ENCODE peak calls at places on chromosomes 6 and 20, in six cellular contexts. S is IMR-90, M is psoas muscle, D is fibroblast of lung, R is lower lobe of right lung, T is Peyer's patch. A is an unnamed sample.

GRCh38 chr6:108492131-108492766 is 68.5 kb upstream of the FOXO3 start:
- DNase-seq in S (peak; percentile 54), M (no peak), D (peak; percentile 67), R (no peak), T (no peak), A (peak; percentile 24)

GRCh38 chr20:8020314-8021079 is 936 bp upstream of the TMX4 start:
- DNase-seq in S (no peak), M (no peak), D (no peak), R (no peak), T (no peak), A (no peak)

GRCh38 chr6:140789466-140789865 is 1343.3 kb upstream of the GJE1 start:
- DNase-seq in S (no peak), M (no peak), D (peak; percentile 72), R (no peak), T (no peak), A (no peak)

GRCh38 chr20:38581013-38581412 is at the start of gene ADIG:
- DNase-seq in S (no peak), M (peak; percentile 65), D (no peak), R (no peak), T (no peak), A (no peak)

GRCh38 chr6:170137176-170137891 is 153.5 kb downstream of the DLL1 start:
- DNase-seq in S (no peak), M (peak; percentile 76), D (peak; percentile 7), R (peak; percentile 48), T (peak; percentile 54), A (peak; percentile 35)

GRCh38 chr20:757509-757908 is 10.8 kb downstream of the SLC52A3 start:
- DNase-seq in S (no peak), M (no peak), D (no peak), R (no peak), T (no peak), A (no peak)

GRCh38 chr6:34657307-34657978 is 39.1 kb downstream of the ILRUN start:
- DNase-seq in S (peak; percentile 89), M (no peak), D (peak; percentile 91), R (no peak), T (peak; percentile 73), A (peak; percentile 87)

GRCh38 chr6:67112120-67112519 is 1405.1 kb upstream of the EYS start:
- DNase-seq in S (no peak), M (no peak), D (peak; percentile 15), R (no peak), T (no peak), A (no peak)

GRCh38 chr6:74925683-74926082 is 280.2 kb downstream of the COL12A1 start:
- DNase-seq in S (no peak), M (no peak), D (no peak), R (no peak), T (no peak), A (no peak)

GRCh38 chr6:88168362-88168761 is 2.2 kb upstream of the CNR1 start:
- DNase-seq in S (no peak), M (no peak), D (no peak), R (no peak), T (no peak), A (no peak)

GRCh38 chr6:26033132-26033941 is 53.9 kb upstream of the HFE start:
- DNase-seq in S (peak; percentile 99), M (peak; percentile 70), D (peak; percentile 99), R (peak; percentile 80), T (peak; percentile 80), A (peak; percentile 92)

GRCh38 chr6:38346291-38347079 is 293.2 kb downstream of the BTBD9 start:
- DNase-seq in S (peak; percentile 90), M (no peak), D (peak; percentile 65), R (no peak), T (no peak), A (peak; percentile 32)

GRCh38 chr6:95521181-95521580 is 56.2 kb upstream of the MANEA start:
- DNase-seq in S (no peak), M (no peak), D (no peak), R (no peak), T (no peak), A (no peak)

GRCh38 chr20:14712302-14712739 is 374.9 kb upstream of the FLRT3 start:
- DNase-seq in S (peak; percentile 67), M (no peak), D (peak; percentile 74), R (no peak), T (peak; percentile 69), A (peak; percentile 48)

GRCh38 chr20:401682-402495 is 6.2 kb upstream of the RBCK1 start:
- DNase-seq in S (peak; percentile 80), M (no peak), D (peak; percentile 83), R (no peak), T (peak; percentile 63), A (no peak)

GRCh38 chr6:47044418-47044817 is 2.3 kb upstream of the ADGRF1 start:
- DNase-seq in S (no peak), M (no peak), D (no peak), R (no peak), T (no peak), A (no peak)

GRCh38 chr20:58891076-58891685 is 38.7 kb downstream of the GNAS start:
- DNase-seq in S (peak; percentile 52), M (peak; percentile 90), D (peak; percentile 64), R (peak; percentile 84), T (peak; percentile 91), A (no peak)

GRCh38 chr6:150800596-150801310 is 64.7 kb upstream of the MTHFD1L start:
- DNase-seq in S (peak; percentile 26), M (no peak), D (peak; percentile 19), R (no peak), T (no peak), A (no peak)

GRCh38 chr6:93418113-93418447 is 1.3 kb downstream of the EPHA7 start:
- DNase-seq in S (no peak), M (no peak), D (no peak), R (no peak), T (no peak), A (no peak)
- H3K4me3 ChIP-seq in S (no peak overlapping the region), M (peak overlapping the region; percentile 67), D (peak overlapping the region; percentile 64), R (peak overlapping the region; percentile 58), T (peak overlapping the region; percentile 33), A (no peak overlapping the region)

DNA sequence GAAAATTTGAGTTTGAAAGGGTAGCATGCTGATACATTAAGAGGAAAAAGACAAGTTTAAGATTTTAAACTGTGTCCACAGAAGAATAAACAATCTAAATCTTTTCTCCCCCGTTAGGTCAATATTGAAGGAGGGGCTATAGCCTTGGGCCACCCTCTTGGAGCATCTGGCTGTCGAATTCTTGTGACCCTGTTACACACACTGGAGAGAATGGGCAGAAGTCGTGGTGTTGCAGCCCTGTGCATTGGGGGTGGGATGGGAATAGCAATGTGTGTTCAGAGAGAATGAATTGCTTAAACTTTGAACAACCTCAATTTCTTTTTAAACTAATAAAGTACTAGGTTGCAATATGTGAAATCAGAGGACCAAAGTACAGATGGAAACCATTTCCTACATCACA is 10.9 kb downstream of the TCP1 start:
- DNase-seq in S (no peak), M (no peak), D (no peak), R (no peak), T (no peak), A (no peak)
- H3K36me3 ChIP-seq in S (peaks cover 43% of the 10 kb centered on the region), M (peaks cover 78% of the 10 kb centered on the region), D (peaks cover 20% of the 10 kb centered on the region), R (peaks cover 92% of the 10 kb centered on the region), T (peaks cover 79% of the 10 kb centered on the region), A (peaks cover 94% of the 10 kb centered on the region)

GRCh38 chr20:62236997-62237771 is 1.1 kb upstream of the OSBPL2 start:
- DNase-seq in S (no peak), M (no peak), D (no peak), R (no peak), T (no peak), A (no peak)
- H3K4me3 ChIP-seq in S (no peak overlapping the region), M (peak overlapping the region; percentile 62), D (no peak overlapping the region), R (no peak overlapping the region), T (no peak overlapping the region), A (no peak overlapping the region)

GRCh38 chr20:49100934-49101333 is 54.8 kb downstream of the CSE1L start:
- DNase-seq in S (peak; percentile 3), M (no peak), D (no peak), R (no peak), T (no peak), A (no peak)
- H3K36me3 ChIP-seq in S (peaks cover 31% of the 10 kb centered on the region), M (peaks cover 91% of the 10 kb centered on the region), D (peaks cover 11% of the 10 kb centered on the region), R (peaks cover 92% of the 10 kb centered on the region), T (peaks cover 44% of the 10 kb centered on the region), A (peaks cover 90% of the 10 kb centered on the region)

GRCh38 chr6:148959008-148959407 is 212.2 kb downstream of the UST start:
- DNase-seq in S (no peak), M (no peak), D (no peak), R (no peak), T (no peak), A (no peak)

GRCh38 chr6:148954934-148955915 is 208.4 kb downstream of the UST start:
- DNase-seq in S (peak; percentile 63), M (no peak), D (peak; percentile 71), R (no peak), T (no peak), A (no peak)

GRCh38 chr6:148962854-148963515 is 216.2 kb downstream of the UST start:
- DNase-seq in S (no peak), M (no peak), D (no peak), R (no peak), T (no peak), A (no peak)

GRCh38 chr6:148963738-148964137 is 216.9 kb downstream of the UST start:
- DNase-seq in S (no peak), M (no peak), D (no peak), R (no peak), T (no peak), A (no peak)

GRCh38 chr6:148959511-148959910 is 212.7 kb downstream of the UST start:
- DNase-seq in S (no peak), M (no peak), D (no peak), R (no peak), T (no peak), A (no peak)
- H3K4me3 ChIP-seq in S (no peak overlapping the region), M (no peak overlapping the region), D (no peak overlapping the region), R (no peak overlapping the region), T (no peak overlapping the region), A (no peak overlapping the region)

GRCh38 chr20:33839591-33839990 is 28.4 kb downstream of the CHMP4B start:
- DNase-seq in S (no peak), M (peak; percentile 73), D (no peak), R (no peak), T (no peak), A (no peak)
- H3K36me3 ChIP-seq in S (no peaks in the 10 kb centered on the region), M (peaks cover 3% of the 10 kb centered on the region), D (no peaks in the 10 kb centered on the region), R (peaks cover 5% of the 10 kb centered on the region), T (no peaks in the 10 kb centered on the region), A (peaks cover 6% of the 10 kb centered on the region)

DNA sequence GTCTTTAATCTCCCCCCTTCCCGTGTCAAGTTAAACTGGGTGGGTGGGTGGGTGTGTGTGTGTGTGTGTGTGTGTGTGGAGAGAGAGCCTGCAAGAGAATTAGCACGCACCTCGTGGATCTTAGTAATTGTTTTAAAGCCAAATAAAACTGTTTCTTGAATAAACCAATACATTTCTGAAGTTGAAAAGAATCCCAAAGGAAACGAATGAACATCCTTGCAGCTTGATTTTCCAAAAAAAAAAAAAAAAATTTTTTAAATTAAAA is 374 bp upstream of the BICRAL start:
- DNase-seq in S (peak; percentile 30), M (no peak), D (peak; percentile 48), R (no peak), T (no peak), A (no peak)
- H3K4me3 ChIP-seq in S (peak overlapping the region; percentile 96), M (peak overlapping the region; percentile 90), D (peak overlapping the region; percentile 72), R (peak overlapping the region; percentile 73), T (peak overlapping the region; percentile 89), A (peak overlapping the region; percentile 99)

DNA sequence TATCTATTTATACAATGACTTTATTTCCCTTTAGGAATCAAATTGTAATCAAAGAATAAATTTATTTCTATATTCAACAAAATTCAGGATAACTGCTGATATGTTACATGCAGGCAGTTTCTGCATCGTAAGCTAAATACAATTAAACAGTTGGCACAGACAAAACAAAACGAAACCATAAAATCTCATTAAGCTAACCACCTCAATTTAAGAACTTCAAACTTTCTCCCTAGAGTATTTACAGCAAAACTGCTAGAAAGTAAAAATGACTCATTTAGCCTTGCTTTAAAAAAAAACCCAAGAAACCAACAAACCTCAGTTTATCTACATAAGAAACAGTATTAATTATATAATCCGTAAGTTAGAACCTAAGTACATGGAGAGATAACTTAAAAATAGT is 17.1 kb downstream of the SSR1 start:
- DNase-seq in S (no peak), M (no peak), D (no peak), R (no peak), T (no peak), A (no peak)
- H3K36me3 ChIP-seq in S (peaks cover 40% of the 10 kb centered on the region), M (peaks cover 100% of the 10 kb centered on the region), D (peaks cover 6% of the 10 kb centered on the region), R (peaks cover 100% of the 10 kb centered on the region), T (peaks cover 97% of the 10 kb centered on the region), A (peaks cover 98% of the 10 kb centered on the region)